ENCODE peak calls at places on chromosome 4, in nine cellular contexts. K, F, O, X, W, Q, S, R and L are unnamed samples.

GRCh38 chr4:25427871-25428270 is 50.8 kb downstream of the ANAPC4 start:
- DNase-seq in K (no peak), F (no peak), O (no peak), X (no peak), W (no peak), Q (no peak), S (no peak), R (no peak), L (no peak)

GRCh38 chr4:11908712-11909111 is 480.0 kb upstream of the HS3ST1 start:
- DNase-seq in K (no peak), F (no peak), O (no peak), X (no peak), W (no peak), Q (no peak), S (no peak), R (no peak), L (no peak)

GRCh38 chr4:139666735-139667266 is 1.2 kb downstream of the MGST2 start:
- DNase-seq in K (no peak), F (no peak), O (no peak), X (no peak), W (peak; percentile 36), Q (peak; percentile 76), S (no peak), R (peak; percentile 45), L (no peak)

GRCh38 chr4:99855677-99856076 is 38.5 kb downstream of the LAMTOR3 start:
- DNase-seq in K (no peak), F (no peak), O (no peak), X (no peak), W (no peak), Q (no peak), S (no peak), R (no peak), L (no peak)

GRCh38 chr4:10153161-10153560 is 36.6 kb upstream of the WDR1 start:
- DNase-seq in K (no peak), F (no peak), O (no peak), X (no peak), W (no peak), Q (no peak), S (no peak), R (no peak), L (no peak)

GRCh38 chr4:99536148-99536728 is 25.4 kb downstream of the C4orf17 start:
- DNase-seq in K (no peak), F (no peak), O (no peak), X (no peak), W (peak; percentile 4), Q (no peak), S (no peak), R (peak; percentile 37), L (no peak)

GRCh38 chr4:55406545-55406944 is 10.8 kb downstream of the TMEM165 start:
- DNase-seq in K (no peak), F (no peak), O (no peak), X (no peak), W (no peak), Q (no peak), S (no peak), R (no peak), L (no peak)

GRCh38 chr4:38782452-38783108 is at the start of gene TLR10:
- DNase-seq in K (peak; percentile 36), F (peak; percentile 54), O (no peak), X (peak; percentile 16), W (peak; percentile 48), Q (peak; percentile 67), S (no peak), R (no peak), L (no peak)

GRCh38 chr4:155377281-155377680 is 516 bp upstream of the MAP9 start:
- DNase-seq in K (no peak), F (peak; percentile 20), O (no peak), X (no peak), W (no peak), Q (peak; percentile 20), S (no peak), R (no peak), L (no peak)

GRCh38 chr4:152148057-152148456 is 387.2 kb upstream of the GATB start:
- DNase-seq in K (no peak), F (no peak), O (no peak), X (no peak), W (no peak), Q (no peak), S (no peak), R (no peak), L (no peak)

GRCh38 chr4:123198706-123199105 is 197.9 kb upstream of the SPRY1 start:
- DNase-seq in K (no peak), F (peak; percentile 2), O (no peak), X (no peak), W (no peak), Q (no peak), S (no peak), R (no peak), L (no peak)

GRCh38 chr4:89439533-89439932 is 131.9 kb upstream of the GPRIN3 start:
- DNase-seq in K (no peak), F (no peak), O (no peak), X (no peak), W (no peak), Q (no peak), S (no peak), R (no peak), L (no peak)

GRCh38 chr4:81257021-81257420 is 42.0 kb upstream of the PRKG2 start:
- DNase-seq in K (no peak), F (peak; percentile 33), O (no peak), X (peak; percentile 13), W (no peak), Q (no peak), S (no peak), R (no peak), L (no peak)

GRCh38 chr4:177051473-177052060 is 258.1 kb upstream of the NEIL3 start:
- DNase-seq in K (peak; percentile 66), F (no peak), O (no peak), X (no peak), W (no peak), Q (peak; percentile 66), S (no peak), R (no peak), L (no peak)

GRCh38 chr4:52572936-52573485 is 86.1 kb downstream of the USP46 start:
- DNase-seq in K (no peak), F (peak; percentile 13), O (no peak), X (peak; percentile 65), W (no peak), Q (peak; percentile 73), S (no peak), R (no peak), L (peak; percentile 48)

GRCh38 chr4:100299019-100299418 is 108.8 kb upstream of the DDIT4L start:
- DNase-seq in K (no peak), F (peak; percentile 81), O (no peak), X (peak; percentile 58), W (peak; percentile 42), Q (peak; percentile 63), S (no peak), R (peak; percentile 22), L (peak; percentile 74)

GRCh38 chr4:17120761-17121160 is 222.3 kb upstream of the LDB2 start:
- DNase-seq in K (no peak), F (no peak), O (no peak), X (no peak), W (no peak), Q (no peak), S (no peak), R (no peak), L (no peak)

GRCh38 chr4:17126306-17126978 is 228.0 kb upstream of the LDB2 start:
- DNase-seq in K (no peak), F (no peak), O (no peak), X (no peak), W (no peak), Q (no peak), S (no peak), R (no peak), L (no peak)

GRCh38 chr4:17128268-17128667 is 229.8 kb upstream of the LDB2 start:
- DNase-seq in K (no peak), F (no peak), O (no peak), X (no peak), W (no peak), Q (no peak), S (no peak), R (no peak), L (no peak)

GRCh38 chr4:17124767-17125166 is 226.3 kb upstream of the LDB2 start:
- DNase-seq in K (no peak), F (no peak), O (no peak), X (no peak), W (no peak), Q (no peak), S (no peak), R (no peak), L (no peak)
- TF ChIP-seq CTCF in K (peak; percentile 61), F (peak; percentile 36), O (no peak), X (peak; percentile 41), W (no peak), Q (no peak), S (no peak), R (no peak), L (peak; percentile 28)

DNA sequence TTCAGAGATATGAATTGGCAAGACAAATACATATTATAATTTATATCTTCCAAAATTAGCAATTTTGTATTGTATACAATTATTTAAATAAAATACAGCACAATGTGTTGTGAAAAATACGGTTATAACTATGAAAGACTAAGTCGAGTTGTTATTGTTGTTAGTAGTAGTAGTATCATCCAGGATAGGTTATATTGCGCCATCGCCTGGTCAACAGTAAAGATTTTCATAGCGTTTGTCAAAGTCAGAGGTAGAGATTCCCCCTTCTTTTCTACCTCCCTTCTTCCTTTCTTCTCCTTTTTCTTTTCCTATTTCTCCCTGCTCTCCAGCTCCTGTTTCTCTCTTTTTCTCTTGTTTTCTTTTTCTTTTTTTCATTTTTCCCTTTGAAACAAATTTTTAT is 499.1 kb upstream of the EPHA5 start:
- DNase-seq in K (no peak), F (peak; percentile 24), O (no peak), X (no peak), W (no peak), Q (peak; percentile 46), S (no peak), R (no peak), L (no peak)
- TF ChIP-seq CTCF in K (peak; percentile 74), F (peak; percentile 19), O (no peak), X (no peak), W (no peak), Q (peak; percentile 21), S (no peak), R (no peak), L (peak; percentile 10)

DNA sequence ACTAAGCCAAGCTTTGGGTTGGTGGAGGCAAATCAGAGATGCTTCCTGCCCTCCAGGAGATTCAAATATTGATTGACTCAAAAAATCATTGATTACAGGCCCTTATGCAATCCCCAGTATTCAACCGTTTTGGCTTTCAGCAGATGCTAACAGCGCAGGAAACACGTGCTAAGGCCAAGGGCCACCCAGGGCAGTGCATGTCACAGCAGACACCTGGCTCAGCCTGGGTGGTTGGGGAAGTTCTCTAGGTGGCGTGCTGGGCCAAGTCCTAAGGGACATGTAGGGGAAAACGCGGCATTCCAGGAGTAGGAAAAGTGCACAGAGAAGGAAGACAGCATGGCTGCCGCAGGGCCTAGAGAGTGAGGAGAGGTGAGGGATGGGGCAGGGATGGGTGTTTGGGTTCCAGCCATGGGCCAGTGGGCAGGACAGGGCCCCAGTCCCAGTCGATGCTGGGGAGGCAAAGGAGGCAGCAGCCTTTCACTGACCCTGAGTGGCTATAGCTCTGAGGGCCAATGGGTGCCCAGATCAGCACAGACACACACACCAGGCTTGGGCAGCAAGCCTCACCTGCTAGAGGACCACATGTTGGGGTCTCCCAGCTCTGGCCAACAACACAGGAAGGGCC is 239.1 kb downstream of the EVC2 start:
- DNase-seq in K (no peak), F (no peak), O (no peak), X (no peak), W (no peak), Q (no peak), S (peak; percentile 42), R (no peak), L (no peak)
- TF ChIP-seq CTCF in K (no peak), F (no peak), O (no peak), X (no peak), W (no peak), Q (no peak), S (no peak), R (no peak), L (no peak)

GRCh38 chr4:37054670-37055069 is 189.9 kb upstream of the NWD2 start:
- DNase-seq in K (peak; percentile 45), F (no peak), O (no peak), X (no peak), W (no peak), Q (no peak), S (no peak), R (no peak), L (no peak)
- TF ChIP-seq CTCF in K (no peak), F (no peak), O (no peak), X (no peak), W (no peak), Q (no peak), S (no peak), R (no peak), L (no peak)